ENCODE peak calls at places on chromosome 4, in ten cellular contexts. I is tibial artery, F is astrocyte, E is dorsolateral prefrontal cortex, V is fibroblast of pulmonary artery, Q is cardiac fibroblast, M is GM06990, X is pancreas, K is cardiac muscle cell, D is kidney. O is an unnamed sample.
A peak's percentile ranks its signal among the peaks of the same experiment; 100 is the strongest.

GRCh38 chr4:41525129-41525528 is 12.8 kb upstream of the LIMCH1 start:
- DNase-seq in I (no peak), F (peak; percentile 99), E (no peak), V (peak; percentile 92), Q (peak; percentile 86), M (no peak), X (no peak), K (peak; percentile 35), D (no peak), O (no peak)

GRCh38 chr4:2598661-2599654 is 62.5 kb downstream of the FAM193A start:
- DNase-seq in I (no peak), F (no peak), E (no peak), V (no peak), Q (peak; percentile 15), M (peak; percentile 51), X (no peak), K (no peak), D (no peak), O (peak; percentile 9)

GRCh38 chr4:36241771-36242170 is 2.5 kb downstream of the ARAP2 start:
- DNase-seq in I (no peak), F (no peak), E (no peak), V (no peak), Q (no peak), M (peak; percentile 40), X (no peak), K (no peak), D (no peak), O (no peak)

GRCh38 chr4:8817081-8817812 is 54.4 kb downstream of the HMX1 start:
- DNase-seq in I (no peak), F (no peak), E (peak; percentile 3), V (no peak), Q (no peak), M (no peak), X (peak; percentile 2), K (no peak), D (no peak), O (no peak)

GRCh38 chr4:89009653-89010369 is 47.2 kb downstream of the FAM13A start:
- DNase-seq in I (no peak), F (no peak), E (no peak), V (no peak), Q (no peak), M (no peak), X (no peak), K (no peak), D (no peak), O (no peak)

GRCh38 chr4:4284827-4285618 is 4.9 kb downstream of the LYAR start:
- DNase-seq in I (no peak), F (peak; percentile 10), E (no peak), V (peak; percentile 55), Q (peak; percentile 54), M (no peak), X (no peak), K (peak; percentile 9), D (no peak), O (peak; percentile 68)

GRCh38 chr4:122403860-122404259 is 25.0 kb downstream of the ADAD1 start:
- DNase-seq in I (no peak), F (no peak), E (no peak), V (no peak), Q (no peak), M (no peak), X (no peak), K (no peak), D (no peak), O (no peak)

GRCh38 chr4:140762202-140762601 is 6.0 kb upstream of the TBC1D9 start:
- DNase-seq in I (no peak), F (no peak), E (no peak), V (no peak), Q (no peak), M (no peak), X (no peak), K (no peak), D (no peak), O (no peak)

GRCh38 chr4:54224960-54225670 is 4.0 kb upstream of the PDGFRA start:
- DNase-seq in I (no peak), F (no peak), E (no peak), V (no peak), Q (no peak), M (no peak), X (no peak), K (peak; percentile 55), D (peak; percentile 62), O (no peak)

GRCh38 chr4:29711226-29711625 is 1008.9 kb upstream of the PCDH7 start:
- DNase-seq in I (no peak), F (no peak), E (no peak), V (no peak), Q (no peak), M (no peak), X (no peak), K (no peak), D (no peak), O (peak; percentile 22)

GRCh38 chr4:116389139-116389538 is 696.2 kb downstream of the TRAM1L1 start:
- DNase-seq in I (no peak), F (no peak), E (no peak), V (no peak), Q (no peak), M (no peak), X (no peak), K (no peak), D (no peak), O (no peak)

GRCh38 chr4:98566491-98567008 is 91.9 kb downstream of the TSPAN5 start:
- DNase-seq in I (no peak), F (no peak), E (peak; percentile 53), V (peak; percentile 59), Q (peak; percentile 52), M (no peak), X (no peak), K (peak; percentile 53), D (no peak), O (peak; percentile 49)

GRCh38 chr4:7160951-7161440 is 31.3 kb upstream of the SORCS2 start:
- DNase-seq in I (no peak), F (no peak), E (peak; percentile 5), V (no peak), Q (no peak), M (no peak), X (no peak), K (no peak), D (no peak), O (no peak)

DNA sequence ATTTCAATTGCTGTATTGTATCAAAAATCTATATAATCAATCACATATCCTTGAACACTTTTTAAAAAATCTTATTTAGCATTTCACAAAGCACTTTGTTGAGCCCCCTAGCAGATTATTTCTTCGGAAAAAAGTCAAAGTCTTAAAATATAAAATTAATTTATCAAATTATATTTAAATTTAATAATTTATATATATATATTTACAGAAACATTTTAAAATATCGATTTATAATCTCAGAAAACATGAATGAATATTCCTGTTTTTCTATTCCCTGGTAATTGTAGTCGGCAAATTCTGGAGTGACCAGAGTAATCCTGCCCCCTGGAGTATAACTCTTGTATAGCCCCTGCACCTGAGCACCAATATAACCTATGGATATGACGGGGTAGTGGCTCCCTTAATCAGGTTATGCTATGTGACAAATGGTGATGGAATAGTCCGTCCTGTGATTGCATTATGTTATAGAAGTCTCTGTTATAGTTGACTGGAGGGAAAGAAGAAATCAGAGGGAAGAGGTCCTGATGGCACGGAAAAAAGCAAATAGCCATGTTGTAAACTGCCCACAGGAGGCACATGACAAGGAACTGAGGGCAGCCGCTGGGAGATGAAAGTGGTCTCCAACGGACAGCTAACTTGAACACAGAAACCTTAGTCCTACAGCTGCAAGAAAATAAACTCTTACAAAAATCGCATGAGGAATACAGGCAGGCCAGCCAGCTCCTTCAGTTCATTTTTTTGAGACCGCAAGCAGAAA is 1092.3 kb downstream of the ARAP2 start:
- DNase-seq in I (no peak), F (no peak), E (no peak), V (no peak), Q (no peak), M (no peak), X (no peak), K (peak; percentile 50), D (no peak), O (no peak)
- TF ChIP-seq CTCF in I (no peak), F (no peak), E (no peak), V (peak; percentile 4), Q (no peak), M (peak; percentile 19), X (no peak), K (no peak), D (peak; percentile 10), O (no peak)

GRCh38 chr4:169330095-169330494 is 59.3 kb upstream of the SH3RF1 start:
- DNase-seq in I (no peak), F (no peak), E (no peak), V (no peak), Q (no peak), M (no peak), X (no peak), K (no peak), D (no peak), O (no peak)
- H3K4me3 ChIP-seq in I (no peak overlapping the region), F (no peak overlapping the region), E (no peak overlapping the region), V (no peak overlapping the region), Q (no peak overlapping the region), M (no peak overlapping the region), X (no peak overlapping the region), K (no peak overlapping the region), D (no peak overlapping the region), O (no peak overlapping the region)

GRCh38 chr4:20159516-20159915 is 92.2 kb upstream of the SLIT2 start:
- DNase-seq in I (no peak), F (no peak), E (no peak), V (no peak), Q (no peak), M (no peak), X (no peak), K (no peak), D (no peak), O (no peak)
- TF ChIP-seq CTCF in I (no peak), F (no peak), E (no peak), V (no peak), Q (no peak), M (no peak), X (no peak), K (no peak), D (no peak), O (no peak)

DNA sequence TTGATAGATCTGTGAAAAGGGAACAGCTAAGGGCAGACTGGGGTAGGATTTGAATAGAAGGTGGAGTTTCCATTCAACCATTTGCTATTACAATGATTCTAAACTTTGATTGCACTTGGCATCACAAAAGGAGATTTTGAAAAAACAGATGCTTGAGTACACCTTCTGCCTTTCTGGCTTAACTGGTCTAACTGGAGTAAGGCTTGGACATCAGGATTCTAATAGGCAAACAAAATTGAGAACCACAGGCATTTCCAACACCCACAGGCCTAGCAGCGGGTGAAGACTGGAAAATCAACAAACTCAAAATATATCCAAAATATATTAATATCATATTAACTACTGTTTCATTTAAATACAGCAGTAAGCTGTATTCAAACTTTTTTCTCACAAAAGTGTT is 1.9 kb upstream of the VEGFC start:
- DNase-seq in I (no peak), F (no peak), E (no peak), V (no peak), Q (no peak), M (no peak), X (no peak), K (no peak), D (no peak), O (no peak)
- H3K4me3 ChIP-seq in I (no peak overlapping the region), F (no peak overlapping the region), E (no peak overlapping the region), V (no peak overlapping the region), Q (no peak overlapping the region), M (no peak overlapping the region), X (no peak overlapping the region), K (no peak overlapping the region), D (no peak overlapping the region), O (no peak overlapping the region)